ENCODE peak calls at places on chromosomes 12 and 14, in five cellular contexts. K is H9, J is H1, S is neuronal stem cell, Y is IMR-90. G is an unnamed sample.

GRCh38 chr12:120783197-120783596 is 57.6 kb downstream of the ACADS start:
- DNase-seq in K (no peak), J (no peak), S (no peak), Y (peak; percentile 87), G (no peak)

GRCh38 chr12:56261503-56262230 is 3.5 kb upstream of the ANKRD52 start:
- DNase-seq in K (no peak), J (no peak), S (no peak), Y (peak; percentile 71), G (peak; percentile 62)

GRCh38 chr12:98543701-98544100 is 28.3 kb downstream of the TMPO start:
- DNase-seq in K (no peak), J (no peak), S (no peak), Y (peak; percentile 7), G (no peak)

GRCh38 chr14:65421201-65421981 is 8.9 kb downstream of the FUT8 start:
- DNase-seq in K (no peak), J (no peak), S (no peak), Y (peak; percentile 78), G (peak; percentile 52)

GRCh38 chr14:38723954-38724353 is 379.1 kb downstream of the SEC23A start:
- DNase-seq in K (no peak), J (no peak), S (no peak), Y (no peak), G (peak; percentile 51)

GRCh38 chr12:130303781-130304180 is 33.9 kb upstream of the PIWIL1 start:
- DNase-seq in K (no peak), J (no peak), S (no peak), Y (no peak), G (no peak)

GRCh38 chr12:69274861-69275260 is 35.5 kb downstream of the CPSF6 start:
- DNase-seq in K (no peak), J (no peak), S (no peak), Y (peak; percentile 48), G (no peak)

GRCh38 chr12:12017798-12018197 is 52.9 kb upstream of the BCL2L14 start:
- DNase-seq in K (peak; percentile 66), J (peak; percentile 59), S (peak; percentile 18), Y (no peak), G (peak; percentile 61)

GRCh38 chr12:12561305-12562015 is 1.2 kb downstream of the DUSP16 start:
- DNase-seq in K (peak; percentile 65), J (peak; percentile 68), S (peak; percentile 40), Y (peak; percentile 46), G (peak; percentile 71)

GRCh38 chr12:12294215-12295005 is 27.6 kb upstream of the LRP6 start:
- DNase-seq in K (peak; percentile 60), J (no peak), S (no peak), Y (no peak), G (peak; percentile 90)

GRCh38 chr14:104781271-104782077 is 14.1 kb downstream of the AKT1 start:
- DNase-seq in K (no peak), J (no peak), S (no peak), Y (no peak), G (no peak)

GRCh38 chr12:89370850-89371249 is 18.5 kb upstream of the DUSP6 start:
- DNase-seq in K (no peak), J (no peak), S (no peak), Y (peak; percentile 82), G (no peak)

GRCh38 chr12:65606008-65606766 is 218.1 kb upstream of the HMGA2 start:
- DNase-seq in K (no peak), J (no peak), S (no peak), Y (no peak), G (no peak)

GRCh38 chr12:130480887-130481286 is 143.2 kb downstream of the PIWIL1 start:
- DNase-seq in K (no peak), J (no peak), S (no peak), Y (no peak), G (no peak)

GRCh38 chr12:79555006-79555925 is 135.5 kb downstream of the PAWR start:
- DNase-seq in K (no peak), J (no peak), S (no peak), Y (peak; percentile 79), G (peak; percentile 28)

GRCh38 chr14:89578048-89578619 is 161.1 kb upstream of the FOXN3 start:
- DNase-seq in K (no peak), J (no peak), S (no peak), Y (peak; percentile 71), G (no peak)

GRCh38 chr12:63967781-63968180 is 123.3 kb downstream of the SRGAP1 start:
- DNase-seq in K (no peak), J (no peak), S (no peak), Y (peak; percentile 22), G (no peak)

GRCh38 chr14:64841121-64841611 is 38.5 kb downstream of the SPTB start:
- DNase-seq in K (peak; percentile 67), J (no peak), S (no peak), Y (peak; percentile 62), G (peak; percentile 94)

GRCh38 chr12:4769073-4769472 is 48.9 kb downstream of the GALNT8 start:
- DNase-seq in K (no peak), J (no peak), S (no peak), Y (no peak), G (no peak)

GRCh38 chr12:109387425-109388166 is 39.9 kb downstream of the MYO1H start:
- DNase-seq in K (peak; percentile 40), J (peak; percentile 50), S (no peak), Y (peak; percentile 13), G (peak; percentile 56)

GRCh38 chr12:120979862-120980696 is 1.7 kb downstream of the HNF1A start:
- DNase-seq in K (peak; percentile 59), J (peak; percentile 69), S (no peak), Y (no peak), G (no peak)

GRCh38 chr12:83161451-83161850 is 474.7 kb downstream of the TMTC2 start:
- DNase-seq in K (no peak), J (no peak), S (no peak), Y (peak; percentile 4), G (no peak)

GRCh38 chr12:64610092-64610659 is at the start of gene RASSF3:
- DNase-seq in K (peak; percentile 90), J (peak; percentile 85), S (peak; percentile 74), Y (peak; percentile 67), G (peak; percentile 90)

GRCh38 chr12:23197266-23197665 is 572.3 kb downstream of the ETNK1 start:
- DNase-seq in K (no peak), J (no peak), S (no peak), Y (no peak), G (no peak)

GRCh38 chr14:88841741-88842140 is 17.3 kb downstream of the TTC8 start:
- DNase-seq in K (no peak), J (no peak), S (no peak), Y (peak; percentile 48), G (no peak)

GRCh38 chr12:33093534-33093933 is 197.0 kb upstream of the PKP2 start:
- DNase-seq in K (no peak), J (no peak), S (no peak), Y (no peak), G (no peak)

GRCh38 chr12:128715485-128715884 is 108.3 kb downstream of the SLC15A4 start:
- DNase-seq in K (no peak), J (no peak), S (no peak), Y (no peak), G (no peak)

GRCh38 chr12:59055204-59055839 is 135.0 kb upstream of the LRIG3 start:
- DNase-seq in K (no peak), J (no peak), S (no peak), Y (peak; percentile 83), G (peak; percentile 46)

GRCh38 chr12:116551952-116552749 is 7.0 kb upstream of the MAP1LC3B2 start:
- DNase-seq in K (no peak), J (no peak), S (no peak), Y (peak; percentile 86), G (no peak)

GRCh38 chr14:36313898-36314297 is 6.5 kb downstream of the MBIP start:
- DNase-seq in K (no peak), J (no peak), S (no peak), Y (no peak), G (peak; percentile 13)

GRCh38 chr14:95505030-95505589 is 11.3 kb downstream of the SYNE3 start:
- DNase-seq in K (no peak), J (no peak), S (no peak), Y (no peak), G (no peak)

GRCh38 chr12:24875014-24875413 is 73.9 kb downstream of the BCAT1 start:
- DNase-seq in K (no peak), J (no peak), S (no peak), Y (no peak), G (no peak)

GRCh38 chr12:130351331-130351730 is 13.6 kb downstream of the PIWIL1 start:
- DNase-seq in K (no peak), J (no peak), S (no peak), Y (no peak), G (no peak)

GRCh38 chr14:22497144-22497423 is 91.9 kb downstream of the DAD1 start:
- DNase-seq in K (no peak), J (no peak), S (no peak), Y (no peak), G (no peak)

GRCh38 chr12:100545092-100545491 is 28.4 kb upstream of the GAS2L3 start:
- DNase-seq in K (no peak), J (no peak), S (no peak), Y (peak; percentile 50), G (no peak)
- H3K9ac ChIP-seq in K (no peak overlapping the region), J (no peak overlapping the region), S (no peak overlapping the region), Y (no peak overlapping the region), G (no peak overlapping the region)

DNA sequence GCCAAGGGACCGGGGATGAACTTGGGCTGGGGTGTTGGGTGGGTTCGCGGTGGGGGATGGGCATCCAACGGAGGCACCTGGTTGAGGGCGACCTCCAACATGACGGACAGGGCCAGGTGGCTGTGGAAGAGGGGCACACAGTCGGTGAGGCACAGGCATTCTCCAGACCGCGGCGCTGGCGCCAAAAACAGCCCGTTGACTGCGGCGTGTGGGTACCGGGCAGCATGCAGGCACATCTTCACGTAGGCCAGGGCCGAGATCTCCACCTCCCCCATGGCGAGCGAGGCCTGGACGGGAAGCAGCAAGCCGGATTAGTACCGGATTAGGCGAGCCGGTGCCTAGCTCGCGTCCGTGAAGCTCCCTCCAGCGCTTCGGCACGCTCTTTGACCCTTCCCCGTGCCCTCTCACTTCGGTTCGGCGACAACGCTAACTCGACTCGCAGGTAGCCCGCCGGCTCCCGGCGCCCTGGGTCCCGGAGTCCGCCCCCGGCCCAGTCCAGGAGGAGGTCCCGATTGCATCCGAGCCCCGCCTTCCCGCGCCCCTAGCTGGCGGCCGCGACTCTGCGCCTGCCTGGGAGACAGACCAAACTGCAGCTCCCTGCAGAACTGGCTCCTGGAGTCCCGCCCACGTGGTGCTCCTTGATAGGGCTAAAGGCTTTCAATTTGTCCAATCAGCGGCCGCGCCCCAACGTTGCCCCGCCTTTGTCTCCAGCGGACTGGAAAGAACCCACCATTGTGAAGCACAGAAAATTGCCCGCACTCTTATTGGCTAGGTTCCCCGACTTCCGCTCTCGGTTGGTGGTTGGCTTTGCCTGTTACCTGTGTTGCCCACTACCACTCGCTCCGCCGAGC is at the start of gene EMC9:
- DNase-seq in K (peak; percentile 100), J (peak; percentile 98), S (peak; percentile 99), Y (peak; percentile 99), G (peak; percentile 100)
- H4K8ac ChIP-seq in K (no peak within 1 kb of the TSS), J (peak within 1 kb of the TSS; percentile 85), S (no peak within 1 kb of the TSS), Y (peak within 1 kb of the TSS; percentile 93), G (peak within 1 kb of the TSS; percentile 31)

GRCh38 chr14:30874999-30875787 is 834 bp downstream of the COCH start:
- DNase-seq in K (peak; percentile 58), J (peak; percentile 77), S (peak; percentile 12), Y (no peak), G (peak; percentile 53)
- H3K9ac ChIP-seq in K (no peak overlapping the region), J (peak overlapping the region; percentile 54), S (peak overlapping the region; percentile 89), Y (no peak overlapping the region), G (peak overlapping the region; percentile 85)

DNA sequence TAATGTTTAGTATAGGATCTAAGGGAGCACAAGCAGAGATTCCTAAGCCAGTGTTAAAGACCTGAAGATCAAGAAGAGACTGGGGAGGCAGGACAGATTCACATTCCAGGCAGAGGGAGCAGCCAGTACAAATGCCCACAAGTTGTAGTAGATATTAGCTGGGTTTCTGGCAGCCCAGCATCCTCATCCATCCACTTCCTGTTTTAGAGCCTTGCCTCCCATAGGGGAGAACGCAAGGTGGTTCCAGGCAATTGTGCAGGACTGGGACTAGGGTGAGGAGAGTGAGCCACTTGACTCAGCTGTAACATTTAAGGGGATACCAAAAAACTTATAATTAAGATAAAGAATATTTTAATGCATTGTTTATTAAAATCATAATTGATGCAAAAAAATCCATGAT is 71.3 kb upstream of the PSMA6 start:
- DNase-seq in K (no peak), J (no peak), S (no peak), Y (no peak), G (no peak)
- H4K8ac ChIP-seq in K (no peak overlapping the region), J (no peak overlapping the region), S (no peak overlapping the region), Y (no peak overlapping the region), G (no peak overlapping the region)

G was measured in mesendoderm.